ENCODE peak calls at places on chromosomes 6 and 20, in seven cellular contexts. Q is AG04450; K is naive thymus-derived CD8-positive, alpha-beta T cell; E is activated gamma-delta T cell treated with Interleukin-2 at 50 U/mL for 16 hours; C is fibroblast of villous mesenchyme; N is skeletal muscle cell; D is NCI-H1092. Z is an unnamed sample.
A peak's percentile ranks its signal among the peaks of the same experiment; 100 is the strongest.

GRCh38 chr6:112571486-112571885 is 224.4 kb downstream of the RFPL4B start:
- DNase-seq in Q (no peak), K (no peak), E (no peak), C (peak; percentile 13), N (peak; percentile 37), D (no peak), Z (no peak)

GRCh38 chr20:54897787-54898186 is 422.4 kb downstream of the DOK5 start:
- DNase-seq in Q (no peak), K (no peak), E (no peak), C (no peak), N (no peak), D (no peak), Z (no peak)

GRCh38 chr20:16066571-16066970 is 506.7 kb downstream of the KIF16B start:
- DNase-seq in Q (no peak), K (no peak), E (no peak), C (no peak), N (no peak), D (no peak), Z (no peak)

GRCh38 chr6:113594726-113595125 is 262.4 kb upstream of the MARCKS start:
- DNase-seq in Q (no peak), K (no peak), E (no peak), C (no peak), N (no peak), D (no peak), Z (no peak)

GRCh38 chr20:24277196-24277595 is 192.2 kb upstream of the SYNDIG1 start:
- DNase-seq in Q (no peak), K (no peak), E (no peak), C (no peak), N (no peak), D (no peak), Z (no peak)

GRCh38 chr6:166435574-166435973 is 52.8 kb upstream of the MPC1 start:
- DNase-seq in Q (no peak), K (peak; percentile 50), E (peak; percentile 65), C (no peak), N (no peak), D (no peak), Z (no peak)

GRCh38 chr6:131103296-131103695 is 32.0 kb upstream of the AKAP7 start:
- DNase-seq in Q (no peak), K (no peak), E (no peak), C (no peak), N (no peak), D (no peak), Z (no peak)

GRCh38 chr6:146905313-146905712 is 298.9 kb upstream of the STXBP5 start:
- DNase-seq in Q (no peak), K (no peak), E (no peak), C (peak; percentile 62), N (peak; percentile 48), D (peak; percentile 76), Z (no peak)

GRCh38 chr6:3209114-3210023 is 18.1 kb downstream of the TUBB2B start:
- DNase-seq in Q (peak; percentile 68), K (no peak), E (no peak), C (peak; percentile 97), N (peak; percentile 94), D (no peak), Z (no peak)

GRCh38 chr6:6918216-6918983 is 189.4 kb upstream of the RREB1 start:
- DNase-seq in Q (no peak), K (peak; percentile 34), E (no peak), C (no peak), N (no peak), D (no peak), Z (peak; percentile 82)

GRCh38 chr6:161273356-161273751 is 507 bp downstream of the AGPAT4 start:
- DNase-seq in Q (no peak), K (peak; percentile 75), E (peak; percentile 10), C (peak; percentile 68), N (no peak), D (peak; percentile 73), Z (peak; percentile 55)

GRCh38 chr6:15366003-15366535 is 120.2 kb downstream of the JARID2 start:
- DNase-seq in Q (no peak), K (no peak), E (no peak), C (no peak), N (no peak), D (no peak), Z (no peak)

GRCh38 chr20:62367136-62367482 is at the start of gene LAMA5:
- DNase-seq in Q (no peak), K (no peak), E (no peak), C (peak; percentile 45), N (no peak), D (no peak), Z (peak; percentile 89)

GRCh38 chr6:146295695-146296094 is 247.9 kb upstream of the RAB32 start:
- DNase-seq in Q (no peak), K (no peak), E (no peak), C (no peak), N (no peak), D (no peak), Z (no peak)